ENCODE peak calls at places on chromosomes 11 and 22, in seven cellular contexts. One of them, this sample, is unnamed.

GRCh38 chr22:35065183-35065582 is 775 bp upstream of the ISX start:
- DNase-seq in stimulated activated CD4-positive, alpha-beta T cell treated with anti-CD3 and anti-CD28 coated beads, Interleukin-15, amount 100 ng/mL, for 24 hours: no peak
- DNase-seq in dorsolateral prefrontal cortex: no peak
- DNase-seq in neural progenitor cell: no peak
- DNase-seq in KBM-7: no peak
- DNase-seq in GM06990: no peak
- DNase-seq in naive thymus-derived CD8-positive, alpha-beta T cell: no peak
- DNase-seq in this sample: no peak

GRCh38 chr11:100932474-100933100 is 197.0 kb downstream of the PGR start:
- DNase-seq in KBM-7: peak; percentile 52
- DNase-seq in neural progenitor cell: peak; percentile 24
- DNase-seq in GM06990: no peak
- DNase-seq in dorsolateral prefrontal cortex: no peak
- DNase-seq in naive thymus-derived CD8-positive, alpha-beta T cell: no peak
- DNase-seq in stimulated activated CD4-positive, alpha-beta T cell treated with anti-CD3 and anti-CD28 coated beads, Interleukin-15, amount 100 ng/mL, for 24 hours: no peak
- DNase-seq in this sample: peak; percentile 44

GRCh38 chr11:20134991-20135736 is 25.1 kb downstream of the DBX1 start:
- DNase-seq in GM06990: no peak
- DNase-seq in naive thymus-derived CD8-positive, alpha-beta T cell: no peak
- DNase-seq in neural progenitor cell: no peak
- DNase-seq in stimulated activated CD4-positive, alpha-beta T cell treated with anti-CD3 and anti-CD28 coated beads, Interleukin-15, amount 100 ng/mL, for 24 hours: no peak
- DNase-seq in KBM-7: no peak
- DNase-seq in dorsolateral prefrontal cortex: no peak
- DNase-seq in this sample: peak; percentile 10

GRCh38 chr22:20552450-20552894 is 45.1 kb downstream of the MED15 start:
- DNase-seq in stimulated activated CD4-positive, alpha-beta T cell treated with anti-CD3 and anti-CD28 coated beads, Interleukin-15, amount 100 ng/mL, for 24 hours: no peak
- DNase-seq in GM06990: no peak
- DNase-seq in neural progenitor cell: no peak
- DNase-seq in KBM-7: no peak
- DNase-seq in naive thymus-derived CD8-positive, alpha-beta T cell: no peak
- DNase-seq in dorsolateral prefrontal cortex: peak; percentile 59
- DNase-seq in this sample: no peak

GRCh38 chr11:94786264-94787126 is 18.3 kb downstream of the AMOTL1 start:
- DNase-seq in naive thymus-derived CD8-positive, alpha-beta T cell: peak; percentile 36
- DNase-seq in stimulated activated CD4-positive, alpha-beta T cell treated with anti-CD3 and anti-CD28 coated beads, Interleukin-15, amount 100 ng/mL, for 24 hours: no peak
- DNase-seq in KBM-7: peak; percentile 60
- DNase-seq in neural progenitor cell: peak; percentile 34
- DNase-seq in dorsolateral prefrontal cortex: no peak
- DNase-seq in GM06990: no peak
- DNase-seq in this sample: peak; percentile 39

GRCh38 chr11:44403587-44404322 is 93.8 kb upstream of the ALX4 start:
- DNase-seq in dorsolateral prefrontal cortex: no peak
- DNase-seq in stimulated activated CD4-positive, alpha-beta T cell treated with anti-CD3 and anti-CD28 coated beads, Interleukin-15, amount 100 ng/mL, for 24 hours: no peak
- DNase-seq in neural progenitor cell: no peak
- DNase-seq in naive thymus-derived CD8-positive, alpha-beta T cell: no peak
- DNase-seq in KBM-7: no peak
- DNase-seq in GM06990: no peak
- DNase-seq in this sample: no peak

GRCh38 chr11:68206211-68206610 is 6.9 kb downstream of the KMT5B start:
- DNase-seq in GM06990: peak; percentile 45
- DNase-seq in naive thymus-derived CD8-positive, alpha-beta T cell: peak; percentile 64
- DNase-seq in neural progenitor cell: peak; percentile 74
- DNase-seq in dorsolateral prefrontal cortex: no peak
- DNase-seq in stimulated activated CD4-positive, alpha-beta T cell treated with anti-CD3 and anti-CD28 coated beads, Interleukin-15, amount 100 ng/mL, for 24 hours: no peak
- DNase-seq in KBM-7: peak; percentile 77
- DNase-seq in this sample: peak; percentile 75

GRCh38 chr22:37896181-37896592 is 9.9 kb upstream of the MICALL1 start:
- DNase-seq in naive thymus-derived CD8-positive, alpha-beta T cell: peak; percentile 55
- DNase-seq in GM06990: peak; percentile 41
- DNase-seq in stimulated activated CD4-positive, alpha-beta T cell treated with anti-CD3 and anti-CD28 coated beads, Interleukin-15, amount 100 ng/mL, for 24 hours: peak; percentile 44
- DNase-seq in dorsolateral prefrontal cortex: no peak
- DNase-seq in neural progenitor cell: no peak
- DNase-seq in KBM-7: peak; percentile 70
- DNase-seq in this sample: peak; percentile 80

GRCh38 chr11:63958013-63958412 is 16.4 kb upstream of the COX8A start:
- DNase-seq in neural progenitor cell: no peak
- DNase-seq in dorsolateral prefrontal cortex: no peak
- DNase-seq in KBM-7: no peak
- DNase-seq in stimulated activated CD4-positive, alpha-beta T cell treated with anti-CD3 and anti-CD28 coated beads, Interleukin-15, amount 100 ng/mL, for 24 hours: no peak
- DNase-seq in naive thymus-derived CD8-positive, alpha-beta T cell: no peak
- DNase-seq in GM06990: no peak
- DNase-seq in this sample: no peak

GRCh38 chr11:45048870-45049825 is 97.3 kb upstream of the PRDM11 start:
- DNase-seq in dorsolateral prefrontal cortex: peak; percentile 41
- DNase-seq in stimulated activated CD4-positive, alpha-beta T cell treated with anti-CD3 and anti-CD28 coated beads, Interleukin-15, amount 100 ng/mL, for 24 hours: no peak
- DNase-seq in neural progenitor cell: no peak
- DNase-seq in GM06990: no peak
- DNase-seq in naive thymus-derived CD8-positive, alpha-beta T cell: no peak
- DNase-seq in KBM-7: no peak
- DNase-seq in this sample: no peak

GRCh38 chr22:35065796-35066218 is at the start of gene ISX:
- DNase-seq in stimulated activated CD4-positive, alpha-beta T cell treated with anti-CD3 and anti-CD28 coated beads, Interleukin-15, amount 100 ng/mL, for 24 hours: no peak
- DNase-seq in GM06990: no peak
- DNase-seq in neural progenitor cell: no peak
- DNase-seq in naive thymus-derived CD8-positive, alpha-beta T cell: no peak
- DNase-seq in dorsolateral prefrontal cortex: no peak
- DNase-seq in KBM-7: no peak
- DNase-seq in this sample: no peak

GRCh38 chr11:62337682-62338181 is 484 bp downstream of the ASRGL1 start:
- DNase-seq in stimulated activated CD4-positive, alpha-beta T cell treated with anti-CD3 and anti-CD28 coated beads, Interleukin-15, amount 100 ng/mL, for 24 hours: no peak
- DNase-seq in KBM-7: no peak
- DNase-seq in dorsolateral prefrontal cortex: peak; percentile 41
- DNase-seq in naive thymus-derived CD8-positive, alpha-beta T cell: peak; percentile 11
- DNase-seq in GM06990: peak; percentile 24
- DNase-seq in neural progenitor cell: peak; percentile 58
- DNase-seq in this sample: peak; percentile 50

GRCh38 chr22:41216984-41217383 is 11.9 kb downstream of the L3MBTL2 start:
- DNase-seq in KBM-7: no peak
- DNase-seq in naive thymus-derived CD8-positive, alpha-beta T cell: no peak
- DNase-seq in stimulated activated CD4-positive, alpha-beta T cell treated with anti-CD3 and anti-CD28 coated beads, Interleukin-15, amount 100 ng/mL, for 24 hours: no peak
- DNase-seq in neural progenitor cell: no peak
- DNase-seq in GM06990: no peak
- DNase-seq in dorsolateral prefrontal cortex: no peak
- DNase-seq in this sample: no peak